ENCODE peak calls at places on chromosomes 3 and 15, in eight cellular contexts. One of them, this sample, is unnamed.

GRCh38 chr3:169668081-169668956 is 4.8 kb upstream of the MECOM start:
- DNase-seq in RPMI7951: peak; percentile 24
- DNase-seq in OCI-M1: no peak
- DNase-seq in activated T-helper 1 cell treated with anti-CD3 and anti-CD28 coated beads, Interleukin-12 subunit alpha, Interleukin-12 subunit beta, Interleukin-2, Interleukin-4 antibody, amounts not matched to agents 30 ng/mL and 10 ng/mL and 1 ng/mL, durations not matched to agents 14 hours and 24 hours and 36 hours: no peak
- DNase-seq in GM12891: no peak
- DNase-seq in T-cell: no peak
- DNase-seq in Calu3: peak; percentile 76
- DNase-seq in aorta: peak; percentile 85
- DNase-seq in this sample: peak; percentile 32

GRCh38 chr15:37576952-37577351 is 357.5 kb upstream of the TMCO5A start:
- DNase-seq in Calu3: no peak
- DNase-seq in aorta: no peak
- DNase-seq in RPMI7951: no peak
- DNase-seq in T-cell: no peak
- DNase-seq in activated T-helper 1 cell treated with anti-CD3 and anti-CD28 coated beads, Interleukin-12 subunit alpha, Interleukin-12 subunit beta, Interleukin-2, Interleukin-4 antibody, amounts not matched to agents 30 ng/mL and 10 ng/mL and 1 ng/mL, durations not matched to agents 14 hours and 24 hours and 36 hours: no peak
- DNase-seq in OCI-M1: no peak
- DNase-seq in GM12891: no peak
- DNase-seq in this sample: no peak

GRCh38 chr3:2822611-2823010 is 287.6 kb downstream of the IL5RA start:
- DNase-seq in aorta: no peak
- DNase-seq in Calu3: no peak
- DNase-seq in OCI-M1: no peak
- DNase-seq in GM12891: no peak
- DNase-seq in T-cell: no peak
- DNase-seq in activated T-helper 1 cell treated with anti-CD3 and anti-CD28 coated beads, Interleukin-12 subunit alpha, Interleukin-12 subunit beta, Interleukin-2, Interleukin-4 antibody, amounts not matched to agents 30 ng/mL and 10 ng/mL and 1 ng/mL, durations not matched to agents 14 hours and 24 hours and 36 hours: no peak
- DNase-seq in RPMI7951: no peak
- DNase-seq in this sample: no peak

GRCh38 chr3:54032598-54032997 is 89.8 kb upstream of the CACNA2D3 start:
- DNase-seq in activated T-helper 1 cell treated with anti-CD3 and anti-CD28 coated beads, Interleukin-12 subunit alpha, Interleukin-12 subunit beta, Interleukin-2, Interleukin-4 antibody, amounts not matched to agents 30 ng/mL and 10 ng/mL and 1 ng/mL, durations not matched to agents 14 hours and 24 hours and 36 hours: no peak
- DNase-seq in RPMI7951: no peak
- DNase-seq in aorta: no peak
- DNase-seq in T-cell: no peak
- DNase-seq in GM12891: no peak
- DNase-seq in Calu3: no peak
- DNase-seq in OCI-M1: no peak
- DNase-seq in this sample: no peak

GRCh38 chr3:190443257-190443656 is 6.4 kb downstream of the TMEM207 start:
- DNase-seq in T-cell: no peak
- DNase-seq in activated T-helper 1 cell treated with anti-CD3 and anti-CD28 coated beads, Interleukin-12 subunit alpha, Interleukin-12 subunit beta, Interleukin-2, Interleukin-4 antibody, amounts not matched to agents 30 ng/mL and 10 ng/mL and 1 ng/mL, durations not matched to agents 14 hours and 24 hours and 36 hours: no peak
- DNase-seq in aorta: no peak
- DNase-seq in GM12891: no peak
- DNase-seq in RPMI7951: peak; percentile 40
- DNase-seq in OCI-M1: peak; percentile 66
- DNase-seq in Calu3: peak; percentile 48
- DNase-seq in this sample: no peak

GRCh38 chr3:184765047-184765729 is 46.8 kb upstream of the VPS8 start:
- DNase-seq in aorta: no peak
- DNase-seq in activated T-helper 1 cell treated with anti-CD3 and anti-CD28 coated beads, Interleukin-12 subunit alpha, Interleukin-12 subunit beta, Interleukin-2, Interleukin-4 antibody, amounts not matched to agents 30 ng/mL and 10 ng/mL and 1 ng/mL, durations not matched to agents 14 hours and 24 hours and 36 hours: no peak
- DNase-seq in RPMI7951: no peak
- DNase-seq in T-cell: no peak
- DNase-seq in Calu3: no peak
- DNase-seq in OCI-M1: no peak
- DNase-seq in GM12891: no peak
- DNase-seq in this sample: no peak

GRCh38 chr3:72492240-72492639 is 356.0 kb downstream of the SHQ1 start:
- DNase-seq in Calu3: no peak
- DNase-seq in GM12891: no peak
- DNase-seq in activated T-helper 1 cell treated with anti-CD3 and anti-CD28 coated beads, Interleukin-12 subunit alpha, Interleukin-12 subunit beta, Interleukin-2, Interleukin-4 antibody, amounts not matched to agents 30 ng/mL and 10 ng/mL and 1 ng/mL, durations not matched to agents 14 hours and 24 hours and 36 hours: no peak
- DNase-seq in aorta: peak; percentile 84
- DNase-seq in OCI-M1: no peak
- DNase-seq in T-cell: no peak
- DNase-seq in RPMI7951: peak; percentile 99
- DNase-seq in this sample: no peak

GRCh38 chr3:159928071-159928491 is 60.6 kb upstream of the IL12A start:
- DNase-seq in GM12891: no peak
- DNase-seq in Calu3: no peak
- DNase-seq in activated T-helper 1 cell treated with anti-CD3 and anti-CD28 coated beads, Interleukin-12 subunit alpha, Interleukin-12 subunit beta, Interleukin-2, Interleukin-4 antibody, amounts not matched to agents 30 ng/mL and 10 ng/mL and 1 ng/mL, durations not matched to agents 14 hours and 24 hours and 36 hours: no peak
- DNase-seq in OCI-M1: no peak
- DNase-seq in aorta: no peak
- DNase-seq in T-cell: no peak
- DNase-seq in RPMI7951: peak; percentile 63
- DNase-seq in this sample: no peak

GRCh38 chr15:100994597-100995446 is 75.7 kb downstream of the LRRK1 start:
- DNase-seq in aorta: no peak
- DNase-seq in OCI-M1: no peak
- DNase-seq in T-cell: no peak
- DNase-seq in activated T-helper 1 cell treated with anti-CD3 and anti-CD28 coated beads, Interleukin-12 subunit alpha, Interleukin-12 subunit beta, Interleukin-2, Interleukin-4 antibody, amounts not matched to agents 30 ng/mL and 10 ng/mL and 1 ng/mL, durations not matched to agents 14 hours and 24 hours and 36 hours: no peak
- DNase-seq in Calu3: no peak
- DNase-seq in GM12891: no peak
- DNase-seq in RPMI7951: no peak
- DNase-seq in this sample: no peak

GRCh38 chr3:19347701-19348100 is 199.4 kb downstream of the KCNH8 start:
- DNase-seq in RPMI7951: no peak
- DNase-seq in GM12891: no peak
- DNase-seq in activated T-helper 1 cell treated with anti-CD3 and anti-CD28 coated beads, Interleukin-12 subunit alpha, Interleukin-12 subunit beta, Interleukin-2, Interleukin-4 antibody, amounts not matched to agents 30 ng/mL and 10 ng/mL and 1 ng/mL, durations not matched to agents 14 hours and 24 hours and 36 hours: no peak
- DNase-seq in T-cell: no peak
- DNase-seq in Calu3: no peak
- DNase-seq in aorta: no peak
- DNase-seq in OCI-M1: peak; percentile 38
- DNase-seq in this sample: no peak

GRCh38 chr3:187120324-187120723 is 19.0 kb downstream of the RPL39L start:
- DNase-seq in Calu3: no peak
- DNase-seq in activated T-helper 1 cell treated with anti-CD3 and anti-CD28 coated beads, Interleukin-12 subunit alpha, Interleukin-12 subunit beta, Interleukin-2, Interleukin-4 antibody, amounts not matched to agents 30 ng/mL and 10 ng/mL and 1 ng/mL, durations not matched to agents 14 hours and 24 hours and 36 hours: no peak
- DNase-seq in T-cell: no peak
- DNase-seq in aorta: no peak
- DNase-seq in OCI-M1: no peak
- DNase-seq in RPMI7951: no peak
- DNase-seq in GM12891: no peak
- DNase-seq in this sample: no peak

GRCh38 chr15:53295574-53295973 is 463.9 kb downstream of the WDR72 start:
- DNase-seq in GM12891: no peak
- DNase-seq in T-cell: no peak
- DNase-seq in RPMI7951: no peak
- DNase-seq in OCI-M1: no peak
- DNase-seq in Calu3: no peak
- DNase-seq in aorta: no peak
- DNase-seq in activated T-helper 1 cell treated with anti-CD3 and anti-CD28 coated beads, Interleukin-12 subunit alpha, Interleukin-12 subunit beta, Interleukin-2, Interleukin-4 antibody, amounts not matched to agents 30 ng/mL and 10 ng/mL and 1 ng/mL, durations not matched to agents 14 hours and 24 hours and 36 hours: no peak
- DNase-seq in this sample: no peak

GRCh38 chr3:160618363-160618762 is 53.0 kb upstream of the KPNA4 start:
- DNase-seq in OCI-M1: no peak
- DNase-seq in T-cell: no peak
- DNase-seq in aorta: no peak
- DNase-seq in activated T-helper 1 cell treated with anti-CD3 and anti-CD28 coated beads, Interleukin-12 subunit alpha, Interleukin-12 subunit beta, Interleukin-2, Interleukin-4 antibody, amounts not matched to agents 30 ng/mL and 10 ng/mL and 1 ng/mL, durations not matched to agents 14 hours and 24 hours and 36 hours: no peak
- DNase-seq in RPMI7951: no peak
- DNase-seq in Calu3: peak; percentile 53
- DNase-seq in GM12891: no peak
- DNase-seq in this sample: no peak

GRCh38 chr3:111737056-111737711 is 121.9 kb upstream of the PHLDB2 start:
- DNase-seq in GM12891: no peak
- DNase-seq in Calu3: no peak
- DNase-seq in OCI-M1: no peak
- DNase-seq in RPMI7951: no peak
- DNase-seq in T-cell: no peak
- DNase-seq in aorta: no peak
- DNase-seq in activated T-helper 1 cell treated with anti-CD3 and anti-CD28 coated beads, Interleukin-12 subunit alpha, Interleukin-12 subunit beta, Interleukin-2, Interleukin-4 antibody, amounts not matched to agents 30 ng/mL and 10 ng/mL and 1 ng/mL, durations not matched to agents 14 hours and 24 hours and 36 hours: no peak
- DNase-seq in this sample: no peak

GRCh38 chr15:91710072-91710471 is 143.4 kb upstream of the SLCO3A1 start:
- DNase-seq in OCI-M1: peak; percentile 2
- DNase-seq in GM12891: no peak
- DNase-seq in activated T-helper 1 cell treated with anti-CD3 and anti-CD28 coated beads, Interleukin-12 subunit alpha, Interleukin-12 subunit beta, Interleukin-2, Interleukin-4 antibody, amounts not matched to agents 30 ng/mL and 10 ng/mL and 1 ng/mL, durations not matched to agents 14 hours and 24 hours and 36 hours: no peak
- DNase-seq in aorta: no peak
- DNase-seq in T-cell: no peak
- DNase-seq in Calu3: peak; percentile 24
- DNase-seq in RPMI7951: peak; percentile 66
- DNase-seq in this sample: no peak

GRCh38 chr3:37912052-37912733 is 50.5 kb downstream of the CTDSPL start:
- DNase-seq in Calu3: no peak
- DNase-seq in T-cell: no peak
- DNase-seq in activated T-helper 1 cell treated with anti-CD3 and anti-CD28 coated beads, Interleukin-12 subunit alpha, Interleukin-12 subunit beta, Interleukin-2, Interleukin-4 antibody, amounts not matched to agents 30 ng/mL and 10 ng/mL and 1 ng/mL, durations not matched to agents 14 hours and 24 hours and 36 hours: no peak
- DNase-seq in RPMI7951: no peak
- DNase-seq in OCI-M1: no peak
- DNase-seq in aorta: no peak
- DNase-seq in GM12891: no peak
- DNase-seq in this sample: no peak

GRCh38 chr3:52925405-52926313 is 28.3 kb upstream of the STIMATE start:
- DNase-seq in Calu3: no peak
- DNase-seq in activated T-helper 1 cell treated with anti-CD3 and anti-CD28 coated beads, Interleukin-12 subunit alpha, Interleukin-12 subunit beta, Interleukin-2, Interleukin-4 antibody, amounts not matched to agents 30 ng/mL and 10 ng/mL and 1 ng/mL, durations not matched to agents 14 hours and 24 hours and 36 hours: no peak
- DNase-seq in T-cell: no peak
- DNase-seq in aorta: no peak
- DNase-seq in RPMI7951: no peak
- DNase-seq in OCI-M1: peak; percentile 71
- DNase-seq in GM12891: no peak
- DNase-seq in this sample: no peak

GRCh38 chr3:163315786-163316185 is 1762.5 kb downstream of the SI start:
- DNase-seq in GM12891: no peak
- DNase-seq in aorta: no peak
- DNase-seq in RPMI7951: no peak
- DNase-seq in OCI-M1: no peak
- DNase-seq in activated T-helper 1 cell treated with anti-CD3 and anti-CD28 coated beads, Interleukin-12 subunit alpha, Interleukin-12 subunit beta, Interleukin-2, Interleukin-4 antibody, amounts not matched to agents 30 ng/mL and 10 ng/mL and 1 ng/mL, durations not matched to agents 14 hours and 24 hours and 36 hours: no peak
- DNase-seq in T-cell: no peak
- DNase-seq in Calu3: no peak
- DNase-seq in this sample: no peak

GRCh38 chr3:15108082-15108545 is 9.2 kb upstream of the RBSN start:
- DNase-seq in OCI-M1: peak; percentile 78
- DNase-seq in T-cell: peak; percentile 64
- DNase-seq in RPMI7951: peak; percentile 66
- DNase-seq in aorta: peak; percentile 92
- DNase-seq in activated T-helper 1 cell treated with anti-CD3 and anti-CD28 coated beads, Interleukin-12 subunit alpha, Interleukin-12 subunit beta, Interleukin-2, Interleukin-4 antibody, amounts not matched to agents 30 ng/mL and 10 ng/mL and 1 ng/mL, durations not matched to agents 14 hours and 24 hours and 36 hours: peak; percentile 55
- DNase-seq in GM12891: peak; percentile 81
- DNase-seq in Calu3: peak; percentile 80
- DNase-seq in this sample: peak; percentile 14

GRCh38 chr3:160768031-160768430 is 12.0 kb downstream of the PPM1L start:
- DNase-seq in T-cell: no peak
- DNase-seq in aorta: no peak
- DNase-seq in OCI-M1: no peak
- DNase-seq in Calu3: no peak
- DNase-seq in RPMI7951: no peak
- DNase-seq in GM12891: no peak
- DNase-seq in activated T-helper 1 cell treated with anti-CD3 and anti-CD28 coated beads, Interleukin-12 subunit alpha, Interleukin-12 subunit beta, Interleukin-2, Interleukin-4 antibody, amounts not matched to agents 30 ng/mL and 10 ng/mL and 1 ng/mL, durations not matched to agents 14 hours and 24 hours and 36 hours: no peak
- DNase-seq in this sample: no peak

GRCh38 chr15:57084178-57084577 is 165.7 kb downstream of the TCF12 start:
- DNase-seq in RPMI7951: no peak
- DNase-seq in Calu3: no peak
- DNase-seq in OCI-M1: no peak
- DNase-seq in aorta: no peak
- DNase-seq in T-cell: no peak
- DNase-seq in activated T-helper 1 cell treated with anti-CD3 and anti-CD28 coated beads, Interleukin-12 subunit alpha, Interleukin-12 subunit beta, Interleukin-2, Interleukin-4 antibody, amounts not matched to agents 30 ng/mL and 10 ng/mL and 1 ng/mL, durations not matched to agents 14 hours and 24 hours and 36 hours: no peak
- DNase-seq in GM12891: no peak
- DNase-seq in this sample: no peak

GRCh38 chr3:68878322-68878721 is 54.0 kb downstream of the TAFA4 start:
- DNase-seq in T-cell: no peak
- DNase-seq in OCI-M1: peak; percentile 55
- DNase-seq in RPMI7951: peak; percentile 16
- DNase-seq in aorta: no peak
- DNase-seq in activated T-helper 1 cell treated with anti-CD3 and anti-CD28 coated beads, Interleukin-12 subunit alpha, Interleukin-12 subunit beta, Interleukin-2, Interleukin-4 antibody, amounts not matched to agents 30 ng/mL and 10 ng/mL and 1 ng/mL, durations not matched to agents 14 hours and 24 hours and 36 hours: no peak
- DNase-seq in GM12891: no peak
- DNase-seq in Calu3: peak; percentile 6
- DNase-seq in this sample: peak; percentile 4

GRCh38 chr15:25220834-25221233 is 218.0 kb downstream of the UBE3A start:
- DNase-seq in aorta: no peak
- DNase-seq in RPMI7951: no peak
- DNase-seq in OCI-M1: no peak
- DNase-seq in T-cell: no peak
- DNase-seq in activated T-helper 1 cell treated with anti-CD3 and anti-CD28 coated beads, Interleukin-12 subunit alpha, Interleukin-12 subunit beta, Interleukin-2, Interleukin-4 antibody, amounts not matched to agents 30 ng/mL and 10 ng/mL and 1 ng/mL, durations not matched to agents 14 hours and 24 hours and 36 hours: no peak
- DNase-seq in GM12891: no peak
- DNase-seq in Calu3: no peak
- DNase-seq in this sample: no peak

GRCh38 chr3:128338536-128339400 is 127.9 kb downstream of the DNAJB8 start:
- DNase-seq in activated T-helper 1 cell treated with anti-CD3 and anti-CD28 coated beads, Interleukin-12 subunit alpha, Interleukin-12 subunit beta, Interleukin-2, Interleukin-4 antibody, amounts not matched to agents 30 ng/mL and 10 ng/mL and 1 ng/mL, durations not matched to agents 14 hours and 24 hours and 36 hours: no peak
- DNase-seq in OCI-M1: no peak
- DNase-seq in aorta: no peak
- DNase-seq in GM12891: no peak
- DNase-seq in Calu3: no peak
- DNase-seq in T-cell: no peak
- DNase-seq in RPMI7951: no peak
- DNase-seq in this sample: no peak

GRCh38 chr3:71511037-71511436 is 72.5 kb downstream of the FOXP1 start:
- DNase-seq in RPMI7951: peak; percentile 78
- DNase-seq in OCI-M1: peak; percentile 69
- DNase-seq in activated T-helper 1 cell treated with anti-CD3 and anti-CD28 coated beads, Interleukin-12 subunit alpha, Interleukin-12 subunit beta, Interleukin-2, Interleukin-4 antibody, amounts not matched to agents 30 ng/mL and 10 ng/mL and 1 ng/mL, durations not matched to agents 14 hours and 24 hours and 36 hours: no peak
- DNase-seq in T-cell: no peak
- DNase-seq in aorta: peak; percentile 79
- DNase-seq in GM12891: no peak
- DNase-seq in Calu3: no peak
- DNase-seq in this sample: peak; percentile 60

GRCh38 chr15:75033809-75034208 is 10.4 kb downstream of the PPCDC start:
- DNase-seq in activated T-helper 1 cell treated with anti-CD3 and anti-CD28 coated beads, Interleukin-12 subunit alpha, Interleukin-12 subunit beta, Interleukin-2, Interleukin-4 antibody, amounts not matched to agents 30 ng/mL and 10 ng/mL and 1 ng/mL, durations not matched to agents 14 hours and 24 hours and 36 hours: no peak
- DNase-seq in RPMI7951: no peak
- DNase-seq in aorta: no peak
- DNase-seq in T-cell: no peak
- DNase-seq in Calu3: no peak
- DNase-seq in GM12891: no peak
- DNase-seq in OCI-M1: no peak
- DNase-seq in this sample: no peak

GRCh38 chr3:150135321-150135721 is 164.6 kb upstream of the PFN2 start:
- DNase-seq in RPMI7951: no peak
- DNase-seq in GM12891: no peak
- DNase-seq in aorta: no peak
- DNase-seq in activated T-helper 1 cell treated with anti-CD3 and anti-CD28 coated beads, Interleukin-12 subunit alpha, Interleukin-12 subunit beta, Interleukin-2, Interleukin-4 antibody, amounts not matched to agents 30 ng/mL and 10 ng/mL and 1 ng/mL, durations not matched to agents 14 hours and 24 hours and 36 hours: no peak
- DNase-seq in T-cell: no peak
- DNase-seq in OCI-M1: no peak
- DNase-seq in Calu3: no peak
- DNase-seq in this sample: no peak

GRCh38 chr15:42672444-42672843 is 64.5 kb downstream of the CDAN1 start:
- DNase-seq in Calu3: no peak
- DNase-seq in GM12891: no peak
- DNase-seq in RPMI7951: no peak
- DNase-seq in activated T-helper 1 cell treated with anti-CD3 and anti-CD28 coated beads, Interleukin-12 subunit alpha, Interleukin-12 subunit beta, Interleukin-2, Interleukin-4 antibody, amounts not matched to agents 30 ng/mL and 10 ng/mL and 1 ng/mL, durations not matched to agents 14 hours and 24 hours and 36 hours: no peak
- DNase-seq in OCI-M1: no peak
- DNase-seq in T-cell: no peak
- DNase-seq in aorta: no peak
- DNase-seq in this sample: no peak

GRCh38 chr3:31232049-31233040 is 300.4 kb upstream of the STT3B start:
- DNase-seq in T-cell: no peak
- DNase-seq in Calu3: no peak
- DNase-seq in GM12891: no peak
- DNase-seq in aorta: no peak
- DNase-seq in RPMI7951: peak; percentile 64
- DNase-seq in OCI-M1: peak; percentile 39
- DNase-seq in activated T-helper 1 cell treated with anti-CD3 and anti-CD28 coated beads, Interleukin-12 subunit alpha, Interleukin-12 subunit beta, Interleukin-2, Interleukin-4 antibody, amounts not matched to agents 30 ng/mL and 10 ng/mL and 1 ng/mL, durations not matched to agents 14 hours and 24 hours and 36 hours: no peak
- DNase-seq in this sample: no peak

GRCh38 chr3:44206301-44206700 is 35.4 kb upstream of the TOPAZ1 start:
- DNase-seq in RPMI7951: no peak
- DNase-seq in GM12891: no peak
- DNase-seq in OCI-M1: no peak
- DNase-seq in T-cell: no peak
- DNase-seq in activated T-helper 1 cell treated with anti-CD3 and anti-CD28 coated beads, Interleukin-12 subunit alpha, Interleukin-12 subunit beta, Interleukin-2, Interleukin-4 antibody, amounts not matched to agents 30 ng/mL and 10 ng/mL and 1 ng/mL, durations not matched to agents 14 hours and 24 hours and 36 hours: no peak
- DNase-seq in aorta: no peak
- DNase-seq in Calu3: no peak
- DNase-seq in this sample: no peak

GRCh38 chr3:19147905-19148767 is at the start of gene KCNH8:
- DNase-seq in Calu3: peak; percentile 61
- DNase-seq in RPMI7951: no peak
- DNase-seq in T-cell: no peak
- DNase-seq in OCI-M1: no peak
- DNase-seq in aorta: no peak
- DNase-seq in activated T-helper 1 cell treated with anti-CD3 and anti-CD28 coated beads, Interleukin-12 subunit alpha, Interleukin-12 subunit beta, Interleukin-2, Interleukin-4 antibody, amounts not matched to agents 30 ng/mL and 10 ng/mL and 1 ng/mL, durations not matched to agents 14 hours and 24 hours and 36 hours: no peak
- DNase-seq in GM12891: no peak
- DNase-seq in this sample: no peak

GRCh38 chr15:78906310-78906608 is 33.6 kb downstream of the MORF4L1 start:
- DNase-seq in Calu3: peak; percentile 51
- DNase-seq in GM12891: no peak
- DNase-seq in T-cell: no peak
- DNase-seq in aorta: no peak
- DNase-seq in OCI-M1: no peak
- DNase-seq in activated T-helper 1 cell treated with anti-CD3 and anti-CD28 coated beads, Interleukin-12 subunit alpha, Interleukin-12 subunit beta, Interleukin-2, Interleukin-4 antibody, amounts not matched to agents 30 ng/mL and 10 ng/mL and 1 ng/mL, durations not matched to agents 14 hours and 24 hours and 36 hours: no peak
- DNase-seq in RPMI7951: peak; percentile 77
- DNase-seq in this sample: peak; percentile 75

GRCh38 chr3:114447545-114447944 is 153.7 kb downstream of the TIGIT start:
- DNase-seq in activated T-helper 1 cell treated with anti-CD3 and anti-CD28 coated beads, Interleukin-12 subunit alpha, Interleukin-12 subunit beta, Interleukin-2, Interleukin-4 antibody, amounts not matched to agents 30 ng/mL and 10 ng/mL and 1 ng/mL, durations not matched to agents 14 hours and 24 hours and 36 hours: no peak
- DNase-seq in OCI-M1: no peak
- DNase-seq in Calu3: no peak
- DNase-seq in T-cell: no peak
- DNase-seq in aorta: no peak
- DNase-seq in GM12891: no peak
- DNase-seq in RPMI7951: no peak
- DNase-seq in this sample: no peak

GRCh38 chr3:194196876-194197275 is 60.9 kb downstream of the HES1 start:
- DNase-seq in OCI-M1: no peak
- DNase-seq in RPMI7951: no peak
- DNase-seq in GM12891: no peak
- DNase-seq in activated T-helper 1 cell treated with anti-CD3 and anti-CD28 coated beads, Interleukin-12 subunit alpha, Interleukin-12 subunit beta, Interleukin-2, Interleukin-4 antibody, amounts not matched to agents 30 ng/mL and 10 ng/mL and 1 ng/mL, durations not matched to agents 14 hours and 24 hours and 36 hours: no peak
- DNase-seq in Calu3: no peak
- DNase-seq in aorta: no peak
- DNase-seq in T-cell: no peak
- DNase-seq in this sample: no peak